ENCODE peak calls at places on chromosome 14, in ten cellular contexts. One of them, this sample, is unnamed.

GRCh38 chr14:54396183-54396492 is 669 bp upstream of the CDKN3 start:
- DNase-seq in choroid plexus epithelial cell: no peak
- DNase-seq in bronchial epithelial cell: no peak
- DNase-seq in RWPE1: no peak
- DNase-seq in KBM-7: no peak
- DNase-seq in CD4-positive, CD25-positive, alpha-beta regulatory T cell: no peak
- DNase-seq in colonic mucosa: no peak
- DNase-seq in posterior cingulate gyrus: no peak
- DNase-seq in NAMALWA: no peak
- DNase-seq in NCI-H510A treated with DMSO at 0.1 percent for 48 hours: no peak
- DNase-seq in this sample: no peak

GRCh38 chr14:67782090-67782489 is 34.3 kb downstream of the ZFYVE26 start:
- DNase-seq in choroid plexus epithelial cell: no peak
- DNase-seq in bronchial epithelial cell: no peak
- DNase-seq in RWPE1: no peak
- DNase-seq in KBM-7: no peak
- DNase-seq in CD4-positive, CD25-positive, alpha-beta regulatory T cell: no peak
- DNase-seq in colonic mucosa: no peak
- DNase-seq in posterior cingulate gyrus: no peak
- DNase-seq in NAMALWA: no peak
- DNase-seq in NCI-H510A treated with DMSO at 0.1 percent for 48 hours: no peak
- DNase-seq in this sample: no peak

GRCh38 chr14:57085801-57086200 is 182.9 kb downstream of the EXOC5 start:
- DNase-seq in choroid plexus epithelial cell: no peak
- DNase-seq in bronchial epithelial cell: no peak
- DNase-seq in RWPE1: peak; percentile 18
- DNase-seq in KBM-7: no peak
- DNase-seq in CD4-positive, CD25-positive, alpha-beta regulatory T cell: no peak
- DNase-seq in colonic mucosa: no peak
- DNase-seq in posterior cingulate gyrus: peak; percentile 19
- DNase-seq in NAMALWA: no peak
- DNase-seq in NCI-H510A treated with DMSO at 0.1 percent for 48 hours: peak; percentile 81
- DNase-seq in this sample: no peak

GRCh38 chr14:103142031-103142430 is 18.8 kb downstream of the TNFAIP2 start:
- DNase-seq in choroid plexus epithelial cell: no peak
- DNase-seq in bronchial epithelial cell: no peak
- DNase-seq in RWPE1: no peak
- DNase-seq in KBM-7: no peak
- DNase-seq in CD4-positive, CD25-positive, alpha-beta regulatory T cell: no peak
- DNase-seq in colonic mucosa: no peak
- DNase-seq in posterior cingulate gyrus: no peak
- DNase-seq in NAMALWA: no peak
- DNase-seq in NCI-H510A treated with DMSO at 0.1 percent for 48 hours: no peak
- DNase-seq in this sample: no peak

GRCh38 chr14:65478596-65478995 is 66.1 kb downstream of the FUT8 start:
- DNase-seq in choroid plexus epithelial cell: peak; percentile 65
- DNase-seq in bronchial epithelial cell: peak; percentile 77
- DNase-seq in RWPE1: peak; percentile 28
- DNase-seq in KBM-7: no peak
- DNase-seq in CD4-positive, CD25-positive, alpha-beta regulatory T cell: no peak
- DNase-seq in colonic mucosa: no peak
- DNase-seq in posterior cingulate gyrus: no peak
- DNase-seq in NAMALWA: no peak
- DNase-seq in NCI-H510A treated with DMSO at 0.1 percent for 48 hours: peak; percentile 56
- DNase-seq in this sample: no peak

GRCh38 chr14:104931771-104932675 is 7.3 kb downstream of the PLD4 start:
- DNase-seq in choroid plexus epithelial cell: no peak
- DNase-seq in bronchial epithelial cell: no peak
- DNase-seq in RWPE1: no peak
- DNase-seq in KBM-7: no peak
- DNase-seq in CD4-positive, CD25-positive, alpha-beta regulatory T cell: no peak
- DNase-seq in colonic mucosa: no peak
- DNase-seq in posterior cingulate gyrus: peak; percentile 79
- DNase-seq in NAMALWA: no peak
- DNase-seq in NCI-H510A treated with DMSO at 0.1 percent for 48 hours: no peak
- DNase-seq in this sample: no peak

GRCh38 chr14:72443256-72443655 is 450.6 kb downstream of the DPF3 start:
- DNase-seq in choroid plexus epithelial cell: peak; percentile 6
- DNase-seq in bronchial epithelial cell: no peak
- DNase-seq in RWPE1: no peak
- DNase-seq in KBM-7: no peak
- DNase-seq in CD4-positive, CD25-positive, alpha-beta regulatory T cell: no peak
- DNase-seq in colonic mucosa: no peak
- DNase-seq in posterior cingulate gyrus: no peak
- DNase-seq in NAMALWA: no peak
- DNase-seq in NCI-H510A treated with DMSO at 0.1 percent for 48 hours: no peak
- DNase-seq in this sample: no peak

GRCh38 chr14:22966783-22967269 is 9.9 kb upstream of the HAUS4 start:
- DNase-seq in choroid plexus epithelial cell: no peak
- DNase-seq in bronchial epithelial cell: no peak
- DNase-seq in RWPE1: no peak
- DNase-seq in KBM-7: no peak
- DNase-seq in CD4-positive, CD25-positive, alpha-beta regulatory T cell: no peak
- DNase-seq in colonic mucosa: no peak
- DNase-seq in posterior cingulate gyrus: no peak
- DNase-seq in NAMALWA: no peak
- DNase-seq in NCI-H510A treated with DMSO at 0.1 percent for 48 hours: no peak
- DNase-seq in this sample: no peak

GRCh38 chr14:65044596-65044959 is 57.7 kb downstream of the MAX start:
- DNase-seq in choroid plexus epithelial cell: no peak
- DNase-seq in bronchial epithelial cell: no peak
- DNase-seq in RWPE1: no peak
- DNase-seq in KBM-7: peak; percentile 97
- DNase-seq in CD4-positive, CD25-positive, alpha-beta regulatory T cell: no peak
- DNase-seq in colonic mucosa: no peak
- DNase-seq in posterior cingulate gyrus: peak; percentile 84
- DNase-seq in NAMALWA: no peak
- DNase-seq in NCI-H510A treated with DMSO at 0.1 percent for 48 hours: no peak
- DNase-seq in this sample: no peak

GRCh38 chr14:28652782-28653181 is 113.8 kb upstream of the FOXG1 start:
- DNase-seq in choroid plexus epithelial cell: peak; percentile 61
- DNase-seq in bronchial epithelial cell: peak; percentile 97
- DNase-seq in RWPE1: peak; percentile 69
- DNase-seq in KBM-7: no peak
- DNase-seq in CD4-positive, CD25-positive, alpha-beta regulatory T cell: no peak
- DNase-seq in colonic mucosa: no peak
- DNase-seq in posterior cingulate gyrus: no peak
- DNase-seq in NAMALWA: no peak
- DNase-seq in NCI-H510A treated with DMSO at 0.1 percent for 48 hours: peak; percentile 45
- DNase-seq in this sample: no peak

GRCh38 chr14:30214456-30215090 is 286.9 kb upstream of the PRKD1 start:
- DNase-seq in choroid plexus epithelial cell: peak; percentile 90
- DNase-seq in bronchial epithelial cell: peak; percentile 79
- DNase-seq in RWPE1: peak; percentile 45
- DNase-seq in KBM-7: peak; percentile 57
- DNase-seq in CD4-positive, CD25-positive, alpha-beta regulatory T cell: no peak
- DNase-seq in colonic mucosa: no peak
- DNase-seq in posterior cingulate gyrus: peak; percentile 61
- DNase-seq in NAMALWA: peak; percentile 60
- DNase-seq in NCI-H510A treated with DMSO at 0.1 percent for 48 hours: peak; percentile 45
- DNase-seq in this sample: no peak

GRCh38 chr14:59455411-59455810 is 9.8 kb downstream of the GPR135 start:
- DNase-seq in choroid plexus epithelial cell: no peak
- DNase-seq in bronchial epithelial cell: no peak
- DNase-seq in RWPE1: no peak
- DNase-seq in KBM-7: no peak
- DNase-seq in CD4-positive, CD25-positive, alpha-beta regulatory T cell: no peak
- DNase-seq in colonic mucosa: no peak
- DNase-seq in posterior cingulate gyrus: no peak
- DNase-seq in NAMALWA: no peak
- DNase-seq in NCI-H510A treated with DMSO at 0.1 percent for 48 hours: no peak
- DNase-seq in this sample: no peak

GRCh38 chr14:22814945-22815713 is at the start of gene SLC7A7:
- DNase-seq in choroid plexus epithelial cell: peak; percentile 38
- DNase-seq in bronchial epithelial cell: no peak
- DNase-seq in RWPE1: no peak
- DNase-seq in KBM-7: peak; percentile 15
- DNase-seq in CD4-positive, CD25-positive, alpha-beta regulatory T cell: no peak
- DNase-seq in colonic mucosa: peak; percentile 47
- DNase-seq in posterior cingulate gyrus: peak; percentile 52
- DNase-seq in NAMALWA: no peak
- DNase-seq in NCI-H510A treated with DMSO at 0.1 percent for 48 hours: no peak
- DNase-seq in this sample: no peak

GRCh38 chr14:24213866-24214652 is 771 bp upstream of the CHMP4A start:
- DNase-seq in choroid plexus epithelial cell: no peak
- DNase-seq in bronchial epithelial cell: no peak
- DNase-seq in RWPE1: no peak
- DNase-seq in KBM-7: no peak
- DNase-seq in CD4-positive, CD25-positive, alpha-beta regulatory T cell: no peak
- DNase-seq in colonic mucosa: no peak
- DNase-seq in posterior cingulate gyrus: no peak
- DNase-seq in NAMALWA: peak; percentile 51
- DNase-seq in NCI-H510A treated with DMSO at 0.1 percent for 48 hours: no peak
- DNase-seq in this sample: no peak

GRCh38 chr14:20247651-20248246 is 8.7 kb downstream of the OR11H4 start:
- DNase-seq in choroid plexus epithelial cell: no peak
- DNase-seq in bronchial epithelial cell: peak; percentile 46
- DNase-seq in RWPE1: peak; percentile 33
- DNase-seq in KBM-7: peak; percentile 8
- DNase-seq in CD4-positive, CD25-positive, alpha-beta regulatory T cell: no peak
- DNase-seq in colonic mucosa: no peak
- DNase-seq in posterior cingulate gyrus: no peak
- DNase-seq in NAMALWA: peak; percentile 33
- DNase-seq in NCI-H510A treated with DMSO at 0.1 percent for 48 hours: no peak
- DNase-seq in this sample: no peak

GRCh38 chr14:80944861-80945617 is 3.5 kb upstream of the CEP128 start:
- DNase-seq in choroid plexus epithelial cell: no peak
- DNase-seq in bronchial epithelial cell: no peak
- DNase-seq in RWPE1: no peak
- DNase-seq in KBM-7: no peak
- DNase-seq in CD4-positive, CD25-positive, alpha-beta regulatory T cell: no peak
- DNase-seq in colonic mucosa: no peak
- DNase-seq in posterior cingulate gyrus: no peak
- DNase-seq in NAMALWA: no peak
- DNase-seq in NCI-H510A treated with DMSO at 0.1 percent for 48 hours: no peak
- DNase-seq in this sample: no peak

GRCh38 chr14:44316647-44317432 is 190.2 kb downstream of the FSCB start:
- DNase-seq in choroid plexus epithelial cell: peak; percentile 54
- DNase-seq in bronchial epithelial cell: peak; percentile 99
- DNase-seq in RWPE1: peak; percentile 82
- DNase-seq in KBM-7: peak; percentile 2
- DNase-seq in CD4-positive, CD25-positive, alpha-beta regulatory T cell: no peak
- DNase-seq in colonic mucosa: peak; percentile 50
- DNase-seq in posterior cingulate gyrus: peak; percentile 66
- DNase-seq in NAMALWA: no peak
- DNase-seq in NCI-H510A treated with DMSO at 0.1 percent for 48 hours: peak; percentile 10
- DNase-seq in this sample: peak; percentile 77

GRCh38 chr14:68951051-68951797 is 27.9 kb downstream of the ACTN1 start:
- DNase-seq in choroid plexus epithelial cell: peak; percentile 88
- DNase-seq in bronchial epithelial cell: peak; percentile 98
- DNase-seq in RWPE1: peak; percentile 89
- DNase-seq in KBM-7: peak; percentile 61
- DNase-seq in CD4-positive, CD25-positive, alpha-beta regulatory T cell: no peak
- DNase-seq in colonic mucosa: peak; percentile 85
- DNase-seq in posterior cingulate gyrus: peak; percentile 87
- DNase-seq in NAMALWA: no peak
- DNase-seq in NCI-H510A treated with DMSO at 0.1 percent for 48 hours: no peak
- DNase-seq in this sample: peak; percentile 76

GRCh38 chr14:65080954-65081747 is 21.2 kb downstream of the MAX start:
- DNase-seq in choroid plexus epithelial cell: peak; percentile 24
- DNase-seq in bronchial epithelial cell: no peak
- DNase-seq in RWPE1: no peak
- DNase-seq in KBM-7: no peak
- DNase-seq in CD4-positive, CD25-positive, alpha-beta regulatory T cell: no peak
- DNase-seq in colonic mucosa: peak; percentile 89
- DNase-seq in posterior cingulate gyrus: no peak
- DNase-seq in NAMALWA: no peak
- DNase-seq in NCI-H510A treated with DMSO at 0.1 percent for 48 hours: no peak
- DNase-seq in this sample: peak; percentile 32

GRCh38 chr14:66501592-66501991 is 6.4 kb upstream of the GPHN start:
- DNase-seq in choroid plexus epithelial cell: no peak
- DNase-seq in bronchial epithelial cell: no peak
- DNase-seq in RWPE1: no peak
- DNase-seq in KBM-7: no peak
- DNase-seq in CD4-positive, CD25-positive, alpha-beta regulatory T cell: no peak
- DNase-seq in colonic mucosa: no peak
- DNase-seq in posterior cingulate gyrus: no peak
- DNase-seq in NAMALWA: no peak
- DNase-seq in NCI-H510A treated with DMSO at 0.1 percent for 48 hours: no peak
- DNase-seq in this sample: no peak

GRCh38 chr14:102711207-102711606 is 66.0 kb upstream of the TRAF3 start:
- DNase-seq in choroid plexus epithelial cell: no peak
- DNase-seq in bronchial epithelial cell: no peak
- DNase-seq in RWPE1: no peak
- DNase-seq in KBM-7: no peak
- DNase-seq in CD4-positive, CD25-positive, alpha-beta regulatory T cell: no peak
- DNase-seq in colonic mucosa: no peak
- DNase-seq in posterior cingulate gyrus: no peak
- DNase-seq in NAMALWA: no peak
- DNase-seq in NCI-H510A treated with DMSO at 0.1 percent for 48 hours: no peak
- DNase-seq in this sample: no peak

GRCh38 chr14:96741151-96741977 is 55.8 kb upstream of the VRK1 start:
- DNase-seq in choroid plexus epithelial cell: peak; percentile 54
- DNase-seq in bronchial epithelial cell: peak; percentile 7
- DNase-seq in RWPE1: peak; percentile 60
- DNase-seq in KBM-7: peak; percentile 63
- DNase-seq in CD4-positive, CD25-positive, alpha-beta regulatory T cell: peak; percentile 48
- DNase-seq in colonic mucosa: peak; percentile 41
- DNase-seq in posterior cingulate gyrus: peak; percentile 95
- DNase-seq in NAMALWA: peak; percentile 70
- DNase-seq in NCI-H510A treated with DMSO at 0.1 percent for 48 hours: peak; percentile 21
- DNase-seq in this sample: no peak

GRCh38 chr14:33836203-33836894 is 114.5 kb downstream of the EGLN3 start:
- DNase-seq in choroid plexus epithelial cell: no peak
- DNase-seq in bronchial epithelial cell: peak; percentile 21
- DNase-seq in RWPE1: no peak
- DNase-seq in KBM-7: no peak
- DNase-seq in CD4-positive, CD25-positive, alpha-beta regulatory T cell: no peak
- DNase-seq in colonic mucosa: no peak
- DNase-seq in posterior cingulate gyrus: no peak
- DNase-seq in NAMALWA: no peak
- DNase-seq in NCI-H510A treated with DMSO at 0.1 percent for 48 hours: no peak
- DNase-seq in this sample: no peak

GRCh38 chr14:100965296-100965695 is 61.8 kb upstream of the RTL1 start:
- DNase-seq in choroid plexus epithelial cell: no peak
- DNase-seq in bronchial epithelial cell: no peak
- DNase-seq in RWPE1: no peak
- DNase-seq in KBM-7: no peak
- DNase-seq in CD4-positive, CD25-positive, alpha-beta regulatory T cell: no peak
- DNase-seq in colonic mucosa: no peak
- DNase-seq in posterior cingulate gyrus: no peak
- DNase-seq in NAMALWA: no peak
- DNase-seq in NCI-H510A treated with DMSO at 0.1 percent for 48 hours: no peak
- DNase-seq in this sample: no peak

GRCh38 chr14:45990252-45990651 is 661.3 kb downstream of the RPL10L start:
- DNase-seq in choroid plexus epithelial cell: peak; percentile 1
- DNase-seq in bronchial epithelial cell: peak; percentile 4
- DNase-seq in RWPE1: no peak
- DNase-seq in KBM-7: peak; percentile 8
- DNase-seq in CD4-positive, CD25-positive, alpha-beta regulatory T cell: no peak
- DNase-seq in colonic mucosa: no peak
- DNase-seq in posterior cingulate gyrus: no peak
- DNase-seq in NAMALWA: peak; percentile 26
- DNase-seq in NCI-H510A treated with DMSO at 0.1 percent for 48 hours: no peak
- DNase-seq in this sample: no peak

GRCh38 chr14:58898655-58899316 is 261.0 kb downstream of the DACT1 start:
- DNase-seq in choroid plexus epithelial cell: peak; percentile 95
- DNase-seq in bronchial epithelial cell: peak; percentile 93
- DNase-seq in RWPE1: peak; percentile 63
- DNase-seq in KBM-7: no peak
- DNase-seq in CD4-positive, CD25-positive, alpha-beta regulatory T cell: no peak
- DNase-seq in colonic mucosa: no peak
- DNase-seq in posterior cingulate gyrus: no peak
- DNase-seq in NAMALWA: no peak
- DNase-seq in NCI-H510A treated with DMSO at 0.1 percent for 48 hours: no peak
- DNase-seq in this sample: peak; percentile 64

GRCh38 chr14:36659010-36659821 is 2.4 kb upstream of the PAX9 start:
- DNase-seq in choroid plexus epithelial cell: no peak
- DNase-seq in bronchial epithelial cell: no peak
- DNase-seq in RWPE1: no peak
- DNase-seq in KBM-7: no peak
- DNase-seq in CD4-positive, CD25-positive, alpha-beta regulatory T cell: no peak
- DNase-seq in colonic mucosa: no peak
- DNase-seq in posterior cingulate gyrus: no peak
- DNase-seq in NAMALWA: no peak
- DNase-seq in NCI-H510A treated with DMSO at 0.1 percent for 48 hours: peak; percentile 39
- DNase-seq in this sample: no peak

GRCh38 chr14:94548999-94549985 is 11.9 kb upstream of the SERPINA4 start:
- DNase-seq in choroid plexus epithelial cell: peak; percentile 69
- DNase-seq in bronchial epithelial cell: peak; percentile 28
- DNase-seq in RWPE1: peak; percentile 58
- DNase-seq in KBM-7: peak; percentile 68
- DNase-seq in CD4-positive, CD25-positive, alpha-beta regulatory T cell: peak; percentile 3
- DNase-seq in colonic mucosa: peak; percentile 59
- DNase-seq in posterior cingulate gyrus: peak; percentile 95
- DNase-seq in NAMALWA: peak; percentile 69
- DNase-seq in NCI-H510A treated with DMSO at 0.1 percent for 48 hours: peak; percentile 22
- DNase-seq in this sample: no peak

This sample was measured in epithelial cell of proximal tubule.